ENCODE peak calls at places on chromosomes 3 and 15, in five cellular contexts. U, Y, H, J and X are unnamed samples.

GRCh38 chr3:187778726-187779125 is 33.5 kb upstream of the BCL6 start:
- DNase-seq in J (no peak), H (no peak), U (no peak), Y (no peak), X (no peak)

GRCh38 chr15:31296304-31297220 is 30.1 kb upstream of the KLF13 start:
- DNase-seq in J (no peak), U (no peak), Y (no peak), H (no peak), X (peak; percentile 93)

GRCh38 chr3:185729335-185729715 is 95.5 kb downstream of the IGF2BP2 start:
- DNase-seq in Y (no peak), J (peak; percentile 44), U (no peak), H (no peak), X (no peak)

GRCh38 chr3:195258449-195259145 is 12.4 kb downstream of the XXYLT1 start:
- DNase-seq in U (no peak), Y (no peak), H (no peak), J (peak; percentile 59), X (no peak)

GRCh38 chr15:78461171-78461881 is 23.3 kb downstream of the IREB2 start:
- DNase-seq in H (no peak), Y (no peak), J (no peak), U (no peak), X (no peak)

GRCh38 chr3:192042116-192042515 is 581.2 kb downstream of the PYDC2 start:
- DNase-seq in J (no peak), Y (peak; percentile 40), U (no peak), H (no peak), X (no peak)

GRCh38 chr15:36428102-36428845 is 151.2 kb upstream of the CDIN1 start:
- DNase-seq in U (no peak), J (peak; percentile 47), H (no peak), Y (no peak), X (no peak)

GRCh38 chr3:193396451-193397244 is 18.1 kb upstream of the ATP13A5 start:
- DNase-seq in U (no peak), H (no peak), J (no peak), Y (no peak), X (no peak)

GRCh38 chr3:63768888-63769287 is 50.2 kb upstream of the C3orf49 start:
- DNase-seq in H (no peak), Y (no peak), J (no peak), U (no peak), X (no peak)

GRCh38 chr3:136957751-136958288 is at the start of gene IL20RB:
- DNase-seq in H (no peak), J (no peak), Y (no peak), U (no peak), X (peak; percentile 85)

GRCh38 chr15:90620379-90621134 is 90.8 kb downstream of the CRTC3 start:
- DNase-seq in J (peak; percentile 94), H (no peak), Y (peak; percentile 77), U (no peak), X (no peak)

GRCh38 chr3:141477224-141477623 is 9.6 kb upstream of the RASA2 start:
- DNase-seq in U (no peak), Y (no peak), J (peak; percentile 39), H (no peak), X (no peak)

GRCh38 chr3:169478566-169479313 is 184.8 kb downstream of the MECOM start:
- DNase-seq in J (no peak), Y (no peak), H (no peak), U (no peak), X (no peak)

GRCh38 chr3:66722675-66723074 is 221.9 kb upstream of the LRIG1 start:
- DNase-seq in H (no peak), J (no peak), Y (no peak), U (no peak), X (no peak)

GRCh38 chr3:75265897-75266296 is 398.2 kb upstream of the FRG2C start:
- DNase-seq in H (no peak), U (no peak), Y (no peak), J (no peak), X (no peak)

GRCh38 chr3:139978966-139979365 is 44.0 kb downstream of the CLSTN2 start:
- DNase-seq in Y (no peak), U (no peak), H (no peak), J (no peak), X (peak; percentile 49)

GRCh38 chr15:82985688-82986441 is at the start of gene RAMAC:
- DNase-seq in Y (peak; percentile 89), H (peak; percentile 94), J (peak; percentile 96), U (peak; percentile 77), X (no peak)

GRCh38 chr15:73951044-73951561 is 24.8 kb downstream of the LOXL1 start:
- DNase-seq in J (peak; percentile 90), U (peak; percentile 41), H (peak; percentile 76), Y (peak; percentile 83), X (no peak)

GRCh38 chr15:100786139-100786531 is 93.5 kb upstream of the ALDH1A3 start:
- DNase-seq in Y (no peak), J (no peak), H (no peak), U (no peak), X (peak; percentile 29)

GRCh38 chr3:87410110-87410509 is 133.7 kb upstream of the POU1F1 start:
- DNase-seq in Y (no peak), J (no peak), U (no peak), H (no peak), X (no peak)

GRCh38 chr3:139281096-139281495 is 62.7 kb upstream of the MRPS22 start:
- DNase-seq in Y (no peak), U (no peak), J (no peak), H (no peak), X (no peak)

GRCh38 chr3:184368804-184369183 is 7.3 kb downstream of the POLR2H start:
- DNase-seq in J (no peak), H (no peak), Y (no peak), U (no peak), X (no peak)

GRCh38 chr3:150765949-150766720 is 3.2 kb upstream of the SIAH2 start:
- DNase-seq in H (no peak), Y (peak; percentile 55), U (no peak), J (peak; percentile 66), X (no peak)

GRCh38 chr15:77599899-77600298 is 32.8 kb downstream of the LINGO1 start:
- DNase-seq in H (no peak), U (peak; percentile 19), Y (no peak), J (peak; percentile 79), X (no peak)

GRCh38 chr15:90064931-90065681 is 37.2 kb downstream of the IDH2 start:
- DNase-seq in Y (no peak), H (no peak), J (peak; percentile 77), U (no peak), X (no peak)

GRCh38 chr3:71102111-71103039 is 481.2 kb downstream of the FOXP1 start:
- DNase-seq in U (peak; percentile 34), H (no peak), J (no peak), Y (no peak), X (no peak)

GRCh38 chr3:95343228-95343627 is 1280.4 kb downstream of the NSUN3 start:
- DNase-seq in Y (no peak), J (no peak), U (no peak), H (no peak), X (no peak)

GRCh38 chr15:101121511-101122090 is 130.2 kb downstream of the CHSY1 start:
- DNase-seq in U (no peak), Y (peak; percentile 77), J (peak; percentile 86), H (peak; percentile 29), X (no peak)

GRCh38 chr3:10444511-10444910 is 60.9 kb downstream of the ATP2B2 start:
- DNase-seq in J (no peak), Y (no peak), U (no peak), H (no peak), X (no peak)

GRCh38 chr3:46146548-46146947 is 61.6 kb downstream of the CCR1 start:
- DNase-seq in U (no peak), Y (no peak), H (no peak), J (no peak), X (no peak)